ENCODE peak calls at places on chromosomes 4 and X, in five cellular contexts. H, M, T, X and I are unnamed samples.

GRCh38 chrX:9135901-9136510 is 102.1 kb upstream of the FAM9B start:
- DNase-seq in H (no peak), M (no peak), T (no peak), X (no peak), I (no peak)

GRCh38 chrX:115147220-115147619 is 42.0 kb upstream of the RBMXL3 start:
- DNase-seq in H (no peak), M (no peak), T (no peak), X (no peak), I (no peak)

GRCh38 chrX:115350696-115351408 is 61.3 kb downstream of the LUZP4 start:
- DNase-seq in H (no peak), M (no peak), T (no peak), X (no peak), I (no peak)

GRCh38 chr4:172042714-172043114 is 229.5 kb downstream of the GALNTL6 start:
- DNase-seq in H (no peak), M (no peak), T (peak; percentile 39), X (no peak), I (no peak)

GRCh38 chrX:31272472-31272775 is 200.6 kb upstream of the FTHL17 start:
- DNase-seq in H (no peak), M (no peak), T (no peak), X (no peak), I (no peak)

GRCh38 chr4:108188770-108189169 is 20.0 kb upstream of the LEF1 start:
- DNase-seq in H (no peak), M (no peak), T (no peak), X (no peak), I (no peak)

GRCh38 chr4:105194328-105195231 is 47.9 kb downstream of the TET2 start:
- DNase-seq in H (no peak), M (no peak), T (no peak), X (no peak), I (no peak)

GRCh38 chr4:169243808-169244207 is 26.9 kb downstream of the SH3RF1 start:
- DNase-seq in H (no peak), M (no peak), T (no peak), X (peak; percentile 76), I (no peak)

GRCh38 chr4:129362685-129363274 is 266.8 kb downstream of the C4orf33 start:
- DNase-seq in H (peak; percentile 73), M (peak; percentile 22), T (peak; percentile 63), X (no peak), I (peak; percentile 14)

GRCh38 chr4:181819951-181820350 is 423.3 kb upstream of the TENM3 start:
- DNase-seq in H (no peak), M (no peak), T (peak; percentile 13), X (no peak), I (no peak)

GRCh38 chr4:30837131-30837539 is 117.0 kb downstream of the PCDH7 start:
- DNase-seq in H (no peak), M (no peak), T (no peak), X (no peak), I (no peak)

GRCh38 chr4:189613202-189613601 is 327.5 kb upstream of the FRG1 start:
- DNase-seq in H (no peak), M (no peak), T (no peak), X (no peak), I (no peak)

GRCh38 chrX:1249101-1249887 is 19.3 kb upstream of the CSF2RA start:
- DNase-seq in H (peak; percentile 80), M (peak; percentile 43), T (peak; percentile 43), X (no peak), I (peak; percentile 55)

GRCh38 chrX:2566044-2566443 is 65.3 kb upstream of the DHRSX start:
- DNase-seq in H (no peak), M (no peak), T (no peak), X (no peak), I (no peak)

GRCh38 chrX:123454712-123455431 is 270.8 kb downstream of the GRIA3 start:
- DNase-seq in H (no peak), M (no peak), T (no peak), X (no peak), I (no peak)

GRCh38 chr4:137531121-137531520 is 1.2 kb downstream of the PCDH18 start:
- DNase-seq in H (no peak), M (no peak), T (no peak), X (no peak), I (no peak)

GRCh38 chrX:53089224-53089842 is 4.6 kb upstream of the KANTR start:
- DNase-seq in H (no peak), M (no peak), T (peak; percentile 62), X (no peak), I (no peak)

GRCh38 chr4:139735381-139736256 is 70.0 kb downstream of the MGST2 start:
- DNase-seq in H (no peak), M (no peak), T (no peak), X (no peak), I (no peak)

GRCh38 chr4:147361726-147362125 is 119.2 kb upstream of the EDNRA start:
- DNase-seq in H (no peak), M (no peak), T (peak; percentile 78), X (no peak), I (no peak)

GRCh38 chr4:128061566-128062536 is 739 bp downstream of the LARP1B start:
- DNase-seq in H (peak; percentile 33), M (peak; percentile 52), T (peak; percentile 46), X (no peak), I (peak; percentile 16)

GRCh38 chrX:25105251-25105650 is 89.5 kb upstream of the ARX start:
- DNase-seq in H (no peak), M (no peak), T (no peak), X (no peak), I (no peak)

GRCh38 chr4:4386296-4386735 is 586 bp upstream of the NSG1 start:
- DNase-seq in H (peak; percentile 17), M (peak; percentile 17), T (no peak), X (no peak), I (no peak)

GRCh38 chr4:176838611-176839411 is 46.1 kb upstream of the VEGFC start:
- DNase-seq in H (no peak), M (no peak), T (no peak), X (peak; percentile 77), I (no peak)

GRCh38 chr4:95165926-95166524 is 382.7 kb downstream of the UNC5C start:
- DNase-seq in H (peak; percentile 72), M (no peak), T (peak; percentile 48), X (peak; percentile 26), I (peak; percentile 4)

GRCh38 chr4:124337874-124338273 is 374.7 kb downstream of the ANKRD50 start:
- DNase-seq in H (no peak), M (no peak), T (no peak), X (no peak), I (no peak)

GRCh38 chr4:161937151-161937550 is 226.6 kb downstream of the FSTL5 start:
- DNase-seq in H (no peak), M (no peak), T (no peak), X (no peak), I (no peak)

GRCh38 chr4:5989236-5990225 is 28.7 kb downstream of the C4orf50 start:
- DNase-seq in H (no peak), M (no peak), T (no peak), X (no peak), I (no peak)

GRCh38 chrX:134520860-134521390 is 61.0 kb downstream of the HPRT1 start:
- DNase-seq in H (peak; percentile 9), M (no peak), T (peak; percentile 16), X (no peak), I (no peak)

GRCh38 chr4:81522711-81523110 is 51.0 kb upstream of the RASGEF1B start:
- DNase-seq in H (no peak), M (no peak), T (no peak), X (no peak), I (no peak)

GRCh38 chr4:156999175-156999517 is 27.5 kb upstream of the PDGFC start:
- DNase-seq in H (no peak), M (no peak), T (peak; percentile 85), X (peak; percentile 94), I (no peak)

GRCh38 chr4:174467107-174467506 is 55.2 kb downstream of the HPGD start:
- DNase-seq in H (no peak), M (no peak), T (no peak), X (no peak), I (no peak)

GRCh38 chrX:45849261-45849660 is 648.6 kb upstream of the DIPK2B start:
- DNase-seq in H (peak; percentile 59), M (peak; percentile 1), T (no peak), X (no peak), I (no peak)

GRCh38 chrX:2696698-2697215 is 5.7 kb downstream of the CD99 start:
- DNase-seq in H (peak; percentile 89), M (peak; percentile 39), T (no peak), X (no peak), I (no peak)

GRCh38 chrX:69919749-69920148 is 130.0 kb downstream of the AWAT2 start:
- DNase-seq in H (no peak), M (no peak), T (no peak), X (no peak), I (no peak)

GRCh38 chrX:153538424-153538823 is 21.0 kb downstream of the ATP2B3 start:
- DNase-seq in H (no peak), M (no peak), T (no peak), X (no peak), I (no peak)

GRCh38 chr4:81165853-81166430 is 49.1 kb downstream of the PRKG2 start:
- DNase-seq in H (no peak), M (no peak), T (no peak), X (no peak), I (no peak)

GRCh38 chr4:158824425-158825274 is 55.8 kb downstream of the FNIP2 start:
- DNase-seq in H (no peak), M (no peak), T (no peak), X (no peak), I (no peak)